ENCODE peak calls at places on chromosomes 1 and 21, in six cellular contexts. One of them, this sample, is unnamed.

GRCh38 chr1:109535481-109535880 is 4.2 kb upstream of the GPR61 start:
- DNase-seq in HepG2: no peak
- DNase-seq in K562: no peak
- DNase-seq in H1: no peak
- DNase-seq in GM12878: no peak
- DNase-seq in GM12891: no peak
- DNase-seq in this sample: no peak

GRCh38 chr1:55313903-55314302 is 98.7 kb upstream of the USP24 start:
- DNase-seq in K562: no peak
- DNase-seq in GM12878: no peak
- DNase-seq in HepG2: no peak
- DNase-seq in GM12891: no peak
- DNase-seq in H1: no peak
- DNase-seq in this sample: no peak

GRCh38 chr1:65149753-65150463 is 1.9 kb downstream of the AK4 start:
- DNase-seq in HepG2: no peak
- DNase-seq in GM12878: no peak
- DNase-seq in K562: no peak
- DNase-seq in H1: no peak
- DNase-seq in GM12891: no peak
- DNase-seq in this sample: no peak

GRCh38 chr21:31665397-31665796 is 5.9 kb downstream of the SOD1 start:
- DNase-seq in H1: no peak
- DNase-seq in HepG2: peak
- DNase-seq in GM12891: no peak
- DNase-seq in K562: no peak
- DNase-seq in GM12878: no peak
- DNase-seq in this sample: no peak

GRCh38 chr1:66533804-66534745 is at the start of gene SGIP1:
- DNase-seq in HepG2: no peak
- DNase-seq in K562: peak
- DNase-seq in GM12891: no peak
- DNase-seq in H1: no peak
- DNase-seq in GM12878: no peak
- DNase-seq in this sample: no peak

GRCh38 chr1:18637962-18638817 is 7.5 kb downstream of the PAX7 start:
- DNase-seq in GM12878: no peak
- DNase-seq in K562: no peak
- DNase-seq in H1: no peak
- DNase-seq in GM12891: no peak
- DNase-seq in HepG2: no peak
- DNase-seq in this sample: no peak

GRCh38 chr1:85502625-85503083 is 37.7 kb upstream of the DDAH1 start:
- DNase-seq in GM12891: no peak
- DNase-seq in GM12878: no peak
- DNase-seq in H1: peak
- DNase-seq in HepG2: peak
- DNase-seq in K562: no peak
- DNase-seq in this sample: no peak

GRCh38 chr1:172609528-172609927 is 49.4 kb upstream of the FASLG start:
- DNase-seq in HepG2: peak
- DNase-seq in GM12891: no peak
- DNase-seq in K562: no peak
- DNase-seq in H1: no peak
- DNase-seq in GM12878: no peak
- DNase-seq in this sample: no peak

GRCh38 chr1:31987231-31987630 is 26.4 kb upstream of the KHDRBS1 start:
- DNase-seq in H1: no peak
- DNase-seq in GM12891: no peak
- DNase-seq in K562: no peak
- DNase-seq in HepG2: no peak
- DNase-seq in GM12878: no peak
- DNase-seq in this sample: no peak

GRCh38 chr1:33971018-33971710 is 107.3 kb downstream of the HMGB4 start:
- DNase-seq in GM12878: no peak
- DNase-seq in HepG2: no peak
- DNase-seq in H1: no peak
- DNase-seq in K562: no peak
- DNase-seq in GM12891: no peak
- DNase-seq in this sample: no peak
- TF ChIP-seq POLR2AphosphoS5 in GM12878: no peak
- TF ChIP-seq POLR2AphosphoS5 in HepG2: no peak
- TF ChIP-seq POLR2AphosphoS5 in H1: no peak
- TF ChIP-seq POLR2AphosphoS5 in K562: no peak
- TF ChIP-seq POLR2AphosphoS5 in GM12891: no peak
- TF ChIP-seq POLR2AphosphoS5 in this sample: no peak

GRCh38 chr1:179476484-179476883 is 99.3 kb downstream of the NPHS2 start:
- DNase-seq in GM12878: no peak
- DNase-seq in HepG2: no peak
- DNase-seq in K562: no peak
- DNase-seq in GM12891: no peak
- DNase-seq in H1: no peak
- DNase-seq in this sample: no peak
- TF ChIP-seq POLR2A in GM12878: no peak
- TF ChIP-seq POLR2A in HepG2: no peak
- TF ChIP-seq POLR2A in K562: no peak
- TF ChIP-seq POLR2A in GM12891: no peak
- TF ChIP-seq POLR2A in H1: no peak
- TF ChIP-seq POLR2A in this sample: no peak

DNA sequence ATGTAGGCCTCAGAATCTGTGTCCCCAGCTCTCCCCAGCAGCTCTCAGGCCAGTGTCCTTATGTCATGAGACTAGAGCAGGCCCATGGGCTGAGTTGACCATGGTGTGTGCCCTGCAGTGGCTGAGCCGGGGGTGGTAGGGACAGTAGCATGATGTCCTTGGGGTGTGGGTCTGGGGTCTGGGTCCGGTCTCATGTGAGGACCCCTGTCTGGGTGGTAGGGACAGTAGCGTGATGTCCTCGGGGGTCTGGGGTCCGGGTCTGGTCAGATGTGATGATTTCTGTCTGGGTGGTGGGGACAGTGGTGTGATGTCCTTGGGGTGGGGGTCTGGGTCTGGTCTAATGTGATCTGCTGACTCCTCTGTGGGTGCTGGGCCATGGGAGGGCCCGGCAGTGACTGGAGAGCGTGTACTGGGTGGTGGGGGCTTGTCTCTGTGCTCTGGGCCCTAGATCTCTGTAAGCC is 64.5 kb downstream of the OBSCN start:
- DNase-seq in GM12878: no peak
- DNase-seq in HepG2: no peak
- DNase-seq in GM12891: no peak
- DNase-seq in H1: no peak
- DNase-seq in K562: no peak
- DNase-seq in this sample: no peak
- TF ChIP-seq TAF1 in GM12878: no peak
- TF ChIP-seq TAF1 in HepG2: no peak
- TF ChIP-seq TAF1 in GM12891: no peak
- TF ChIP-seq TAF1 in H1: no peak
- TF ChIP-seq TAF1 in K562: no peak
- TF ChIP-seq TAF1 in this sample: no peak

DNA sequence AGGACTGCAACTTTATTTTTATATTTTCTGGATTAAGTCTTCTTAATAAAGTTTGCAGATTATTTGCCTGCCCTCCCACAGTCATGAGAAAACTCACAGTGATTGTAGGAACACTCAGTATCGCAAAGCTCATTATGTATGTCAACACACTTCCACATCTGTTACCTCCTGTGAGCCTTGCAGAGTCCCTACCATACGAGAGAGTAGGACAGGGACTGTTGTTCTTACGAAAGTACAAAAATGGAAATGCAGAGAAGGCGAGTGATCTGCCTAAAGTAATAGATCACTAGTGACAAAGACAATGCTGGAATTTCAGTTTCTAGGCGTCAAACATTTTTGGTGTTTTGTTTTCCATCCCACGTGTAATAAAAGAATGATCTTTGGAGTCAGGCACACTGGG is 131.7 kb downstream of the SYT2 start:
- DNase-seq in H1: no peak
- DNase-seq in GM12878: no peak
- DNase-seq in HepG2: no peak
- DNase-seq in K562: no peak
- DNase-seq in GM12891: no peak
- DNase-seq in this sample: no peak
- TF ChIP-seq POLR2AphosphoS5 in H1: no peak
- TF ChIP-seq POLR2AphosphoS5 in GM12878: no peak
- TF ChIP-seq POLR2AphosphoS5 in HepG2: no peak
- TF ChIP-seq POLR2AphosphoS5 in K562: no peak
- TF ChIP-seq POLR2AphosphoS5 in GM12891: no peak
- TF ChIP-seq POLR2AphosphoS5 in this sample: no peak

DNA sequence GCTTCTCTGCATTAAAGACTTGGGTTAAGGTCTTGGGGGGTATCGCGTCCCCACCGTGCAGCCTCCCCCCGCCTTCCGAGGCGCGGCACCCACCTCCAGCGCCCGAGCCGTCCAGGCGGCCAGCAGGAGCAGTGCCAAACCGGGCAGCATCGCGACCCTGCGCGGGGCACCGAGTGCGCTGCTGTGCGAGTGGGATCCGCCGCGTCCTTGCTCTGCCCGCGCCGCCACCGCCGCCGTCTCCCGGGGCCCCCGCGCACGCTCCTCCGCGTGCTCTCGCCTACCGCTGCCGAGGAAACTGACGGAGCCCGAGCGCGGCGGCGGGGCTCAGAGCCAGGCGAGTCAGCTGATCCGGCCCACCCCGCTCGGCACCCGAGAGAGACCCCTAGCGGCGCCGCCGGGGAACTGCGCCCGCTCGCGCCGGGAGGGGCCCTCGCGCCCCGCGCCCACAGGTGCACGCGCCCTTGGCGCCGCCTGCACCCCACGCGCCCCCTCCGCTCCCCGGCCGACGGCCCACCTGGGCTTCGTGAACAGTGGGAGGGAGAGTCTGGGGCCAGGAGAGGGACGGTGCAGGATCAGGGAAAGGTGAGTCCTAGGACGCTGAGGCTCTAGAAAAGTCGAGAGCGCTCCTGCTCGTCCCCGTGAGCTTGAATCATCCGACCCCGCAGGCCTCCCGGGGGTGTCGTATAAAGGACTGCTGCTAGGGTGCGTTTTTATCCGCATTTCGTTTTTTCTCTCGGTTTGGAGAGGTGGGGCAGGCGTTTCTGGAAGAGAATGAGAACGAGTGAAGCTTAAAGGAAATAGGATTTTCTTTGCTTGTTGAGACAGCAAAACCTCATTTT is at the start of gene APP:
- DNase-seq in GM12891: peak
- DNase-seq in K562: peak
- DNase-seq in GM12878: no peak
- DNase-seq in H1: no peak
- DNase-seq in HepG2: peak
- DNase-seq in this sample: peak
- TF ChIP-seq POLR2A in GM12891: no peak
- TF ChIP-seq POLR2A in K562: no peak
- TF ChIP-seq POLR2A in GM12878: peak
- TF ChIP-seq POLR2A in H1: peak
- TF ChIP-seq POLR2A in HepG2: peak
- TF ChIP-seq POLR2A in this sample: peak

GRCh38 chr1:220526294-220526693 is 1.6 kb upstream of the MARK1 start:
- DNase-seq in GM12878: no peak
- DNase-seq in K562: no peak
- DNase-seq in HepG2: peak
- DNase-seq in GM12891: no peak
- DNase-seq in H1: no peak
- DNase-seq in this sample: no peak
- TF ChIP-seq TAF1 in GM12878: no peak
- TF ChIP-seq TAF1 in K562: no peak
- TF ChIP-seq TAF1 in HepG2: no peak
- TF ChIP-seq TAF1 in GM12891: no peak
- TF ChIP-seq TAF1 in H1: no peak
- TF ChIP-seq TAF1 in this sample: no peak

DNA sequence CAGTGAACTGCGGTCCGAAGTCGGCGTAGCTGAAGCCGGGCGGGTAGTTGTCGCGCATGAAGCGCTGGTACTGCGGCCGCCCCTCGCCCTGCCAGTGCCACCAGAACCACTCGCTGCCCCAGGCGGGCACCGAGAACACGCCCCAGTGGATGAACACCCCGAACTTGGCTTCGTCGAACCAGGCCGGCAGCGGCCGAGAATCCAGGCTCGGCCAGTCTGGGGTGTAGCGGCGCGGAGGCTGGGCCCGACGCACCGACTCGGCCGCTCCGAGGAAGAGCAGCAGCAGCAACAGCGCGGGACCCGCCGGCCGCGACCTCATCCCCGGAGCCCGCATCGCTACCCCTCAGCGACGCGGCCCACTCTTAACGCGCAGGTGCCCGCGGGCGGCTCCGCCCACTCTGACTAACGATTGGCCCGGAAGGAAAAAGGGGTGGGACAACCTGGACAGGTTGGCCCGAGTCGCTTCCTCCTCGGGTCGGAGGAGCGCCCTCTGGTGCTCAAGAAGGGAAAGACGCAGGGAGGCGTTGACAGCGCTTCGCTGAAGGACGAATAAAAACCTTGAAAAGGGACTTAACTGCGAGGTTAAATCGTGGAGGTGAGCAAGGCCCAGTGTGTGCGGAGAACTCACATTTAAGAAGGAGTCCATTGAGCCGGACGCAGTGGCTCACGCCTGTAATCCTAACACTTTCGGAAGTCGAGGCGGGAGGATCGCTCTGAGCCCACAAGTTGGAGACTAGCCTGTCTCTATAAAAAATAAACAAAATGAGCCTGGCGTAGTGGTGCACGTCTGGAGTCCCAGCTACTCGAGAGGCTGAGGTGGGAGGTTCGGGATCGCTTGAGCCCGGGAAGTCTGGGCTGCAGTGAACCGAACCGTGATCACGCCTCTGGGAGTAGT is at the start of gene FUCA1:
- DNase-seq in HepG2: peak
- DNase-seq in H1: peak
- DNase-seq in K562: peak
- DNase-seq in GM12891: peak
- DNase-seq in GM12878: peak
- DNase-seq in this sample: peak
- TF ChIP-seq POLR2AphosphoS5 in HepG2: peak
- TF ChIP-seq POLR2AphosphoS5 in H1: no peak
- TF ChIP-seq POLR2AphosphoS5 in K562: peak
- TF ChIP-seq POLR2AphosphoS5 in GM12891: peak
- TF ChIP-seq POLR2AphosphoS5 in GM12878: peak
- TF ChIP-seq POLR2AphosphoS5 in this sample: peak

GRCh38 chr1:17053685-17054410 is at the start of gene SDHB:
- DNase-seq in K562: peak
- DNase-seq in GM12891: peak
- DNase-seq in GM12878: peak
- DNase-seq in HepG2: peak
- DNase-seq in H1: peak
- DNase-seq in this sample: peak
- TF ChIP-seq POLR2A in K562: peak
- TF ChIP-seq POLR2A in GM12891: peak
- TF ChIP-seq POLR2A in GM12878: peak
- TF ChIP-seq POLR2A in HepG2: peak
- TF ChIP-seq POLR2A in H1: peak
- TF ChIP-seq POLR2A in this sample: peak

GRCh38 chr21:38439957-38440356 is 58.3 kb downstream of the ERG start:
- DNase-seq in K562: no peak
- DNase-seq in GM12878: no peak
- DNase-seq in HepG2: no peak
- DNase-seq in H1: no peak
- DNase-seq in GM12891: no peak
- DNase-seq in this sample: no peak

GRCh38 chr21:38438476-38438893 is 59.8 kb downstream of the ERG start:
- DNase-seq in K562: no peak
- DNase-seq in GM12878: no peak
- DNase-seq in H1: no peak
- DNase-seq in HepG2: no peak
- DNase-seq in GM12891: no peak
- DNase-seq in this sample: no peak

GRCh38 chr21:38439336-38439900 is 58.9 kb downstream of the ERG start:
- DNase-seq in HepG2: no peak
- DNase-seq in GM12878: no peak
- DNase-seq in GM12891: no peak
- DNase-seq in H1: no peak
- DNase-seq in K562: no peak
- DNase-seq in this sample: no peak

GRCh38 chr21:38433516-38433915 is 64.8 kb downstream of the ERG start:
- DNase-seq in H1: no peak
- DNase-seq in HepG2: no peak
- DNase-seq in K562: no peak
- DNase-seq in GM12891: no peak
- DNase-seq in GM12878: no peak
- DNase-seq in this sample: no peak

GRCh38 chr21:38434913-38435533 is 63.3 kb downstream of the ERG start:
- DNase-seq in H1: no peak
- DNase-seq in GM12891: no peak
- DNase-seq in K562: no peak
- DNase-seq in GM12878: no peak
- DNase-seq in HepG2: no peak
- DNase-seq in this sample: no peak
- TF ChIP-seq TAF1 in H1: no peak
- TF ChIP-seq TAF1 in GM12891: no peak
- TF ChIP-seq TAF1 in K562: no peak
- TF ChIP-seq TAF1 in GM12878: no peak
- TF ChIP-seq TAF1 in HepG2: no peak
- TF ChIP-seq TAF1 in this sample: no peak

This sample was measured in GM12892.